ENCODE peak calls at places on chromosomes 6 and 20, in five cellular contexts. I, O, B, N and T are unnamed samples.

GRCh38 chr6:112330877-112331260 is 16.3 kb upstream of the RFPL4B start:
- DNase-seq in I (no peak), O (no peak), B (no peak), N (no peak), T (no peak)

GRCh38 chr20:63519765-63520593 is 586 bp upstream of the PPDPF start:
- DNase-seq in I (peak; percentile 70), O (peak; percentile 80), B (peak; percentile 84), N (peak; percentile 41), T (peak; percentile 58)

GRCh38 chr6:100230115-100230975 is 234.4 kb downstream of the SIM1 start:
- DNase-seq in I (no peak), O (no peak), B (no peak), N (no peak), T (no peak)

GRCh38 chr20:10225439-10226080 is 6.9 kb downstream of the SNAP25 start:
- DNase-seq in I (no peak), O (no peak), B (no peak), N (no peak), T (no peak)

GRCh38 chr6:12266571-12266970 is 23.6 kb upstream of the EDN1 start:
- DNase-seq in I (peak; percentile 76), O (no peak), B (no peak), N (no peak), T (no peak)

GRCh38 chr6:155196891-155197290 is 66.9 kb upstream of the CLDN20 start:
- DNase-seq in I (no peak), O (no peak), B (no peak), N (no peak), T (no peak)

GRCh38 chr6:144195671-144196070 is 45.4 kb downstream of the STX11 start:
- DNase-seq in I (peak; percentile 72), O (no peak), B (no peak), N (no peak), T (no peak)

GRCh38 chr20:32474717-32474966 is 110.5 kb downstream of the NOL4L start:
- DNase-seq in I (no peak), O (no peak), B (no peak), N (no peak), T (no peak)

GRCh38 chr6:24492475-24492874 is 2.3 kb upstream of the ALDH5A1 start:
- DNase-seq in I (no peak), O (no peak), B (no peak), N (no peak), T (peak; percentile 35)

GRCh38 chr6:32298632-32299336 is 72.9 kb downstream of the TSBP1 start:
- DNase-seq in I (no peak), O (no peak), B (no peak), N (no peak), T (no peak)

GRCh38 chr20:23143986-23144695 is 58.0 kb upstream of the CD93 start:
- DNase-seq in I (no peak), O (no peak), B (peak; percentile 18), N (no peak), T (no peak)

GRCh38 chr6:1591926-1592325 is 17.8 kb upstream of the FOXC1 start:
- DNase-seq in I (no peak), O (no peak), B (peak; percentile 18), N (no peak), T (no peak)